ENCODE peak calls at places on chromosome 20, in eight cellular contexts. W is left ventricle myocardium inferior; S is kidney epithelial cell; Y is tibial nerve; D is naive thymus-derived CD4-positive, alpha-beta T cell; H is ovary; C is fibroblast of lung; T is Peyer's patch. O is an unnamed sample.

GRCh38 chr20:57470666-57471495 is 54.1 kb downstream of the CTCFL start:
- DNase-seq in W (no peak), S (no peak), Y (no peak), D (no peak), H (no peak), C (no peak), T (no peak), O (no peak)

GRCh38 chr20:46284028-46284427 is 24.3 kb downstream of the CDH22 start:
- DNase-seq in W (no peak), S (no peak), Y (no peak), D (no peak), H (no peak), C (no peak), T (no peak), O (no peak)

GRCh38 chr20:10337291-10337690 is 96.7 kb downstream of the MKKS start:
- DNase-seq in W (no peak), S (no peak), Y (no peak), D (no peak), H (no peak), C (peak; percentile 34), T (no peak), O (no peak)

GRCh38 chr20:43938932-43939761 is 24.5 kb downstream of the TOX2 start:
- DNase-seq in W (peak; percentile 42), S (peak; percentile 98), Y (peak; percentile 21), D (no peak), H (no peak), C (peak; percentile 100), T (no peak), O (no peak)

GRCh38 chr20:34954905-34955231 is 738 bp downstream of the GSS start:
- DNase-seq in W (no peak), S (no peak), Y (no peak), D (no peak), H (no peak), C (peak; percentile 44), T (no peak), O (no peak)

GRCh38 chr20:61251529-61252393 is at the start of gene CDH4:
- DNase-seq in W (no peak), S (no peak), Y (no peak), D (no peak), H (no peak), C (peak; percentile 36), T (no peak), O (no peak)

GRCh38 chr20:7798176-7798575 is 142.1 kb downstream of the HAO1 start:
- DNase-seq in W (no peak), S (no peak), Y (no peak), D (no peak), H (no peak), C (no peak), T (no peak), O (no peak)

GRCh38 chr20:10412591-10413408 is 21.2 kb downstream of the MKKS start:
- DNase-seq in W (no peak), S (no peak), Y (no peak), D (no peak), H (no peak), C (peak; percentile 18), T (no peak), O (no peak)

GRCh38 chr20:33814238-33814712 is 3.1 kb downstream of the CHMP4B start:
- DNase-seq in W (no peak), S (no peak), Y (no peak), D (no peak), H (no peak), C (no peak), T (peak; percentile 79), O (no peak)

GRCh38 chr20:25233016-25233772 is 14.7 kb upstream of the PYGB start:
- DNase-seq in W (peak; percentile 69), S (peak; percentile 56), Y (peak; percentile 62), D (no peak), H (no peak), C (peak; percentile 88), T (peak; percentile 80), O (no peak)

GRCh38 chr20:2631228-2631627 is 21.2 kb upstream of the NOP56 start:
- DNase-seq in W (no peak), S (no peak), Y (no peak), D (no peak), H (no peak), C (no peak), T (no peak), O (no peak)

GRCh38 chr20:23222531-23223200 is 127.9 kb upstream of the NXT1 start:
- DNase-seq in W (no peak), S (no peak), Y (no peak), D (no peak), H (no peak), C (no peak), T (no peak), O (no peak)

GRCh38 chr20:2692036-2692885 is at the start of gene EBF4:
- DNase-seq in W (peak; percentile 56), S (no peak), Y (no peak), D (peak; percentile 16), H (peak; percentile 86), C (peak; percentile 13), T (peak; percentile 53), O (no peak)

GRCh38 chr20:15756001-15756400 is 817.2 kb downstream of the KIF16B start:
- DNase-seq in W (no peak), S (no peak), Y (no peak), D (no peak), H (no peak), C (no peak), T (no peak), O (no peak)

GRCh38 chr20:59718681-59719080 is 114.3 kb downstream of the PHACTR3 start:
- DNase-seq in W (no peak), S (no peak), Y (no peak), D (no peak), H (no peak), C (no peak), T (no peak), O (no peak)

GRCh38 chr20:60008130-60008808 is 50.0 kb downstream of the CDH26 start:
- DNase-seq in W (no peak), S (no peak), Y (no peak), D (no peak), H (no peak), C (no peak), T (no peak), O (no peak)

GRCh38 chr20:35171753-35172433 is at the start of gene PROCR:
- DNase-seq in W (peak; percentile 88), S (peak; percentile 93), Y (peak; percentile 74), D (no peak), H (peak; percentile 87), C (peak; percentile 95), T (peak; percentile 89), O (peak; percentile 33)

GRCh38 chr20:17448071-17448470 is 83.1 kb downstream of the BFSP1 start:
- DNase-seq in W (no peak), S (no peak), Y (no peak), D (no peak), H (no peak), C (no peak), T (no peak), O (no peak)

GRCh38 chr20:6014957-6015356 is 38.9 kb downstream of the LRRN4 start:
- DNase-seq in W (no peak), S (no peak), Y (no peak), D (no peak), H (no peak), C (no peak), T (no peak), O (no peak)

GRCh38 chr20:48818481-48818987 is 9.3 kb downstream of the PREX1 start:
- DNase-seq in W (no peak), S (no peak), Y (no peak), D (peak; percentile 28), H (no peak), C (no peak), T (peak; percentile 85), O (no peak)
- H3K4me3 ChIP-seq in W (no peak overlapping the region), S (no peak overlapping the region), Y (no peak overlapping the region), D (peak overlapping the region; percentile 24), H (no peak overlapping the region), C (no peak overlapping the region), T (no peak overlapping the region), O (no peak overlapping the region)

GRCh38 chr20:37329481-37330165 is 16.3 kb upstream of the SRC start:
- DNase-seq in W (no peak), S (no peak), Y (no peak), D (no peak), H (no peak), C (no peak), T (no peak), O (no peak)

GRCh38 chr20:37328149-37328945 is 17.6 kb upstream of the SRC start:
- DNase-seq in W (no peak), S (no peak), Y (no peak), D (no peak), H (no peak), C (no peak), T (no peak), O (no peak)

GRCh38 chr20:37325206-37325605 is 20.7 kb upstream of the SRC start:
- DNase-seq in W (no peak), S (no peak), Y (no peak), D (no peak), H (no peak), C (no peak), T (peak; percentile 11), O (no peak)

GRCh38 chr20:37326666-37327065 is 19.3 kb upstream of the SRC start:
- DNase-seq in W (no peak), S (no peak), Y (no peak), D (no peak), H (no peak), C (no peak), T (no peak), O (no peak)

GRCh38 chr20:37327748-37328147 is 18.2 kb upstream of the SRC start:
- DNase-seq in W (peak; percentile 69), S (no peak), Y (peak; percentile 75), D (no peak), H (peak; percentile 85), C (peak; percentile 88), T (peak; percentile 85), O (no peak)
- H3K4me3 ChIP-seq in W (no peak overlapping the region), S (no peak overlapping the region), Y (no peak overlapping the region), D (no peak overlapping the region), H (no peak overlapping the region), C (no peak overlapping the region), T (no peak overlapping the region), O (no peak overlapping the region)

GRCh38 chr20:19888269-19888669 is 128.9 kb upstream of the NAA20 start:
- DNase-seq in W (no peak), S (no peak), Y (no peak), D (no peak), H (no peak), C (no peak), T (peak; percentile 54), O (no peak)
- H3K4me3 ChIP-seq in W (peak overlapping the region; percentile 66), S (no peak overlapping the region), Y (no peak overlapping the region), D (no peak overlapping the region), H (no peak overlapping the region), C (no peak overlapping the region), T (no peak overlapping the region), O (peak overlapping the region; percentile 21)

DNA sequence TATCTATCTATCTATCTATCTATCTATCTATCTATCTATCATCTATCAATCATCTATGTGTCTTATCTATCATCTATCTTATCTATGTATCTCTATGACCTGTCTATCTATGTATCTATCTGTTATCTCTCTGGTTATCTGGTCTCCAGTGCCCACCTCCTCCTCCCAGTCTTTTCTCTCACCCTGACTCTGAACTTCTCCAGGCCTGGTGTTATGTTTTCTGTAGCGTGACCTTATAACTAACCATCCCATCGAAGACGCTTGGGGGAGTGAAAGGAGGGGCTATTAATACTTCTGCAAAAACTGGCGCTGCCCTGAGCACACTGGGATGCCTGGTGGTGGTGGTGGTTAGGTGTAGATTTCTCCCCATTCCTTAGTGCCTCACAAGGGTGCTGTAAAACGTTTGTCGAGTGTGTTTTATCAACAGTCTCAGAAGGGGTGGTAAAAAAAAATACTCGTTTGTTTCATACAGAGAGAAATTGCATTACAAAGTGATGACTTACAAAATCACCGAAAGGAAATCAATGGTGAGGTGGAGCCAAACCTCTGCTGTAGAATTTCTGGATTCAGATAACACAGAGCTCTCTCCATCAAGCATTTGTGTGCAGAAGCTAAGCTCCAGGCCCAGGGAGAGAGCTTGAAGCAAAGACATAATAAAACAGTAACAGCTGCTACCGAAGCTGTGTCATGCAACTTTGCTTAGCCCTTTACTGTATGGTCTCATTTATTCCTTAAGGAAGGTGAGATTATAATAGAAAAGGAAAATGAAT is 156.1 kb downstream of the BCAS1 start:
- DNase-seq in W (no peak), S (no peak), Y (no peak), D (no peak), H (no peak), C (peak; percentile 80), T (peak; percentile 45), O (no peak)
- H3K4me3 ChIP-seq in W (peak overlapping the region; percentile 74), S (no peak overlapping the region), Y (no peak overlapping the region), D (no peak overlapping the region), H (no peak overlapping the region), C (no peak overlapping the region), T (no peak overlapping the region), O (peak overlapping the region; percentile 77)